ENCODE peak calls at places on chromosome 6, in six cellular contexts. One of them, this sample, is unnamed.

GRCh38 chr6:13979284-13980171 is 54.8 kb downstream of the RNF182 start:
- DNase-seq in progenitor cell of endocrine pancreas: no peak
- DNase-seq in CD8-positive, alpha-beta T cell: no peak
- DNase-seq in A549: no peak
- DNase-seq in endothelial cell: no peak
- DNase-seq in AG09309: no peak
- DNase-seq in this sample: no peak

GRCh38 chr6:119299694-119300093 is 49.9 kb downstream of the MAN1A1 start:
- DNase-seq in progenitor cell of endocrine pancreas: no peak
- DNase-seq in CD8-positive, alpha-beta T cell: no peak
- DNase-seq in A549: no peak
- DNase-seq in endothelial cell: no peak
- DNase-seq in AG09309: no peak
- DNase-seq in this sample: no peak

GRCh38 chr6:34093854-34094430 is 51.9 kb downstream of the GRM4 start:
- DNase-seq in progenitor cell of endocrine pancreas: no peak
- DNase-seq in CD8-positive, alpha-beta T cell: no peak
- DNase-seq in A549: no peak
- DNase-seq in endothelial cell: no peak
- DNase-seq in AG09309: no peak
- DNase-seq in this sample: no peak

GRCh38 chr6:46235242-46235641 is 64.5 kb upstream of the ENPP5 start:
- DNase-seq in progenitor cell of endocrine pancreas: no peak
- DNase-seq in CD8-positive, alpha-beta T cell: no peak
- DNase-seq in A549: no peak
- DNase-seq in endothelial cell: no peak
- DNase-seq in AG09309: no peak
- DNase-seq in this sample: no peak

GRCh38 chr6:115898246-115898645 is 162.4 kb downstream of the FRK start:
- DNase-seq in progenitor cell of endocrine pancreas: no peak
- DNase-seq in CD8-positive, alpha-beta T cell: no peak
- DNase-seq in A549: no peak
- DNase-seq in endothelial cell: no peak
- DNase-seq in AG09309: no peak
- DNase-seq in this sample: no peak

GRCh38 chr6:139625998-139626975 is 251.8 kb upstream of the CITED2 start:
- DNase-seq in progenitor cell of endocrine pancreas: no peak
- DNase-seq in CD8-positive, alpha-beta T cell: no peak
- DNase-seq in A549: no peak
- DNase-seq in endothelial cell: no peak
- DNase-seq in AG09309: no peak
- DNase-seq in this sample: no peak

GRCh38 chr6:40907198-40907701 is 131.8 kb downstream of the UNC5CL start:
- DNase-seq in progenitor cell of endocrine pancreas: no peak
- DNase-seq in CD8-positive, alpha-beta T cell: no peak
- DNase-seq in A549: peak
- DNase-seq in endothelial cell: no peak
- DNase-seq in AG09309: no peak
- DNase-seq in this sample: no peak

GRCh38 chr6:73203098-73203497 is 22.2 kb downstream of the KHDC1L start:
- DNase-seq in progenitor cell of endocrine pancreas: no peak
- DNase-seq in CD8-positive, alpha-beta T cell: no peak
- DNase-seq in A549: no peak
- DNase-seq in endothelial cell: no peak
- DNase-seq in AG09309: peak
- DNase-seq in this sample: no peak

GRCh38 chr6:132703936-132704335 is 9.9 kb downstream of the VNN1 start:
- DNase-seq in progenitor cell of endocrine pancreas: no peak
- DNase-seq in CD8-positive, alpha-beta T cell: no peak
- DNase-seq in A549: no peak
- DNase-seq in endothelial cell: no peak
- DNase-seq in AG09309: no peak
- DNase-seq in this sample: no peak

GRCh38 chr6:35049885-35050284 is 91.3 kb downstream of the TCP11 start:
- DNase-seq in progenitor cell of endocrine pancreas: no peak
- DNase-seq in CD8-positive, alpha-beta T cell: no peak
- DNase-seq in A549: no peak
- DNase-seq in endothelial cell: no peak
- DNase-seq in AG09309: peak
- DNase-seq in this sample: no peak

GRCh38 chr6:37819802-37820712 is 530 bp downstream of the ZFAND3 start:
- DNase-seq in progenitor cell of endocrine pancreas: peak
- DNase-seq in CD8-positive, alpha-beta T cell: peak
- DNase-seq in A549: peak
- DNase-seq in endothelial cell: peak
- DNase-seq in AG09309: no peak
- DNase-seq in this sample: peak

GRCh38 chr6:109672827-109673226 is 18.2 kb downstream of the AK9 start:
- DNase-seq in progenitor cell of endocrine pancreas: no peak
- DNase-seq in CD8-positive, alpha-beta T cell: no peak
- DNase-seq in A549: no peak
- DNase-seq in endothelial cell: no peak
- DNase-seq in AG09309: no peak
- DNase-seq in this sample: no peak

GRCh38 chr6:16639689-16640480 is 121.4 kb downstream of the ATXN1 start:
- DNase-seq in progenitor cell of endocrine pancreas: no peak
- DNase-seq in CD8-positive, alpha-beta T cell: no peak
- DNase-seq in A549: peak
- DNase-seq in endothelial cell: no peak
- DNase-seq in AG09309: peak
- DNase-seq in this sample: no peak

GRCh38 chr6:36075656-36076055 is 48.0 kb downstream of the MAPK14 start:
- DNase-seq in progenitor cell of endocrine pancreas: no peak
- DNase-seq in CD8-positive, alpha-beta T cell: no peak
- DNase-seq in A549: peak
- DNase-seq in endothelial cell: no peak
- DNase-seq in AG09309: no peak
- DNase-seq in this sample: no peak

GRCh38 chr6:54802775-54803631 is 43.6 kb upstream of the FAM83B start:
- DNase-seq in progenitor cell of endocrine pancreas: no peak
- DNase-seq in CD8-positive, alpha-beta T cell: no peak
- DNase-seq in A549: no peak
- DNase-seq in endothelial cell: no peak
- DNase-seq in AG09309: peak
- DNase-seq in this sample: no peak

GRCh38 chr6:113449051-113449450 is 408.1 kb upstream of the MARCKS start:
- DNase-seq in progenitor cell of endocrine pancreas: no peak
- DNase-seq in CD8-positive, alpha-beta T cell: no peak
- DNase-seq in A549: no peak
- DNase-seq in endothelial cell: no peak
- DNase-seq in AG09309: no peak
- DNase-seq in this sample: no peak

GRCh38 chr6:169970306-169970988 is 219.0 kb downstream of the ERMARD start:
- DNase-seq in progenitor cell of endocrine pancreas: no peak
- DNase-seq in CD8-positive, alpha-beta T cell: no peak
- DNase-seq in A549: no peak
- DNase-seq in endothelial cell: no peak
- DNase-seq in AG09309: no peak
- DNase-seq in this sample: peak

GRCh38 chr6:87807423-87807978 is 105.5 kb upstream of the AKIRIN2 start:
- DNase-seq in progenitor cell of endocrine pancreas: no peak
- DNase-seq in CD8-positive, alpha-beta T cell: no peak
- DNase-seq in A549: no peak
- DNase-seq in endothelial cell: no peak
- DNase-seq in AG09309: no peak
- DNase-seq in this sample: no peak

GRCh38 chr6:105449756-105450390 is 47.0 kb upstream of the PREP start:
- DNase-seq in progenitor cell of endocrine pancreas: no peak
- DNase-seq in CD8-positive, alpha-beta T cell: no peak
- DNase-seq in A549: no peak
- DNase-seq in endothelial cell: no peak
- DNase-seq in AG09309: no peak
- DNase-seq in this sample: no peak

GRCh38 chr6:33112148-33112547 is 36.4 kb downstream of the HLA-DPB1 start:
- DNase-seq in progenitor cell of endocrine pancreas: no peak
- DNase-seq in CD8-positive, alpha-beta T cell: no peak
- DNase-seq in A549: no peak
- DNase-seq in endothelial cell: no peak
- DNase-seq in AG09309: no peak
- DNase-seq in this sample: no peak

GRCh38 chr6:41940759-41941279 is 789 bp downstream of the CCND3 start:
- DNase-seq in progenitor cell of endocrine pancreas: peak
- DNase-seq in CD8-positive, alpha-beta T cell: peak
- DNase-seq in A549: no peak
- DNase-seq in endothelial cell: peak
- DNase-seq in AG09309: no peak
- DNase-seq in this sample: peak

GRCh38 chr6:144397141-144397540 is 112.0 kb downstream of the UTRN start:
- DNase-seq in progenitor cell of endocrine pancreas: no peak
- DNase-seq in CD8-positive, alpha-beta T cell: no peak
- DNase-seq in A549: no peak
- DNase-seq in endothelial cell: no peak
- DNase-seq in AG09309: no peak
- DNase-seq in this sample: no peak

GRCh38 chr6:17965397-17965796 is 22.0 kb downstream of the KIF13A start:
- DNase-seq in progenitor cell of endocrine pancreas: no peak
- DNase-seq in CD8-positive, alpha-beta T cell: no peak
- DNase-seq in A549: no peak
- DNase-seq in endothelial cell: no peak
- DNase-seq in AG09309: no peak
- DNase-seq in this sample: no peak

GRCh38 chr6:16388488-16388887 is 150.1 kb downstream of the GMPR start:
- DNase-seq in progenitor cell of endocrine pancreas: no peak
- DNase-seq in CD8-positive, alpha-beta T cell: no peak
- DNase-seq in A549: no peak
- DNase-seq in endothelial cell: no peak
- DNase-seq in AG09309: no peak
- DNase-seq in this sample: no peak

GRCh38 chr6:106084106-106084963 is 1.8 kb upstream of the PRDM1 start:
- DNase-seq in progenitor cell of endocrine pancreas: peak
- DNase-seq in CD8-positive, alpha-beta T cell: no peak
- DNase-seq in A549: peak
- DNase-seq in endothelial cell: peak
- DNase-seq in AG09309: peak
- DNase-seq in this sample: no peak

GRCh38 chr6:136669299-136669699 is 119.1 kb upstream of the MAP7 start:
- DNase-seq in progenitor cell of endocrine pancreas: no peak
- DNase-seq in CD8-positive, alpha-beta T cell: no peak
- DNase-seq in A549: no peak
- DNase-seq in endothelial cell: no peak
- DNase-seq in AG09309: peak
- DNase-seq in this sample: no peak

GRCh38 chr6:155850408-155850841 is 394.8 kb upstream of the NOX3 start:
- DNase-seq in progenitor cell of endocrine pancreas: no peak
- DNase-seq in CD8-positive, alpha-beta T cell: no peak
- DNase-seq in A549: no peak
- DNase-seq in endothelial cell: no peak
- DNase-seq in AG09309: no peak
- DNase-seq in this sample: no peak

GRCh38 chr6:24673625-24674024 is 6.7 kb downstream of the ACOT13 start:
- DNase-seq in progenitor cell of endocrine pancreas: no peak
- DNase-seq in CD8-positive, alpha-beta T cell: no peak
- DNase-seq in A549: no peak
- DNase-seq in endothelial cell: no peak
- DNase-seq in AG09309: no peak
- DNase-seq in this sample: no peak

GRCh38 chr6:11224966-11225463 is 7.5 kb downstream of the NEDD9 start:
- DNase-seq in progenitor cell of endocrine pancreas: no peak
- DNase-seq in CD8-positive, alpha-beta T cell: no peak
- DNase-seq in A549: no peak
- DNase-seq in endothelial cell: no peak
- DNase-seq in AG09309: no peak
- DNase-seq in this sample: no peak

GRCh38 chr6:62283359-62283758 is 2.7 kb downstream of the KHDRBS2 start:
- DNase-seq in progenitor cell of endocrine pancreas: no peak
- DNase-seq in CD8-positive, alpha-beta T cell: no peak
- DNase-seq in A549: no peak
- DNase-seq in endothelial cell: no peak
- DNase-seq in AG09309: no peak
- DNase-seq in this sample: no peak

DNA sequence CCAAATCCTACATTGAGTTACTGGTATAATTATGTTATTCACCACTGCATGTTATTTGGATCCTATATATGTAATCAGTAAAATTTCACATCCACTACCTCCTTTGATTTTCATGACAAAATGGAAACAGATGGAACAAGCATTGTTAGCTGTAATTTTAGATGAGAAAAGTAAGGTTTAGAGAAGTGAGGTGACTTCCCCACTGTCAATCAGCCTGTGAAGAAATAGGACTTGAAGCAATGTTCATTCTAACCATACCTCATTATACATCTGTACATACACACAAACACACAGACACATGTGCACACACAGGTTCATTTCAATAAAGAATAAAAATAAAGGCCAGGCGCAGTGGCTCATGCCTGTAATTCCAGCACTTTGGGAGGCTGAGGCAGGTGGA is 23.7 kb upstream of the QKI start:
- DNase-seq in progenitor cell of endocrine pancreas: no peak
- DNase-seq in CD8-positive, alpha-beta T cell: no peak
- DNase-seq in A549: no peak
- DNase-seq in endothelial cell: no peak
- DNase-seq in AG09309: no peak
- DNase-seq in this sample: no peak
- TF ChIP-seq CTCF in progenitor cell of endocrine pancreas: no peak
- TF ChIP-seq CTCF in CD8-positive, alpha-beta T cell: no peak
- TF ChIP-seq CTCF in A549: no peak
- TF ChIP-seq CTCF in endothelial cell: no peak
- TF ChIP-seq CTCF in AG09309: no peak
- TF ChIP-seq CTCF in this sample: no peak

GRCh38 chr6:160221423-160221822 is 37.2 kb downstream of the SLC22A2 start:
- DNase-seq in progenitor cell of endocrine pancreas: no peak
- DNase-seq in CD8-positive, alpha-beta T cell: no peak
- DNase-seq in A549: no peak
- DNase-seq in endothelial cell: no peak
- DNase-seq in AG09309: no peak
- DNase-seq in this sample: no peak
- TF ChIP-seq CTCF in progenitor cell of endocrine pancreas: no peak
- TF ChIP-seq CTCF in CD8-positive, alpha-beta T cell: no peak
- TF ChIP-seq CTCF in A549: peak
- TF ChIP-seq CTCF in endothelial cell: no peak
- TF ChIP-seq CTCF in AG09309: no peak
- TF ChIP-seq CTCF in this sample: no peak

DNA sequence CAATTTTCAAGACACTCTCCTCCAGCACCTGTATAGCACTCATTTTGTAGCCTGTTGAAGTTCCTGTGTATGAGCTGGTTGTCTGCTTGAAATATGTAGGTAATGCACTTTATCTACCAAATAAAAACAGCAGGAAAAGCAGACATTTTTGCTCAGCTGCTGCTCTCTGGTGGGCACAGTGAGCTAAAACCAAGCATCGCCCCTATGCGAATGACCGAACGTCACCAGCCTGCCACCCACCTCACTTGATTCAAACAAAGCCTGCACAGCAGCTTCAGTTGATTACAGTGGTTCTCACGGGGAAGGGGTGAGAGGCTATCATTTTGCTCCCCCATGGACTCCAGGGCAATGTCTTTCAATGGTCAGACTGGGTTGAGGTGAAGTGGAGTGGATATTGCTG is 185.7 kb downstream of the SASH1 start:
- DNase-seq in progenitor cell of endocrine pancreas: no peak
- DNase-seq in CD8-positive, alpha-beta T cell: no peak
- DNase-seq in A549: no peak
- DNase-seq in endothelial cell: no peak
- DNase-seq in AG09309: no peak
- DNase-seq in this sample: no peak
- TF ChIP-seq CTCF in progenitor cell of endocrine pancreas: peak
- TF ChIP-seq CTCF in CD8-positive, alpha-beta T cell: no peak
- TF ChIP-seq CTCF in A549: no peak
- TF ChIP-seq CTCF in endothelial cell: no peak
- TF ChIP-seq CTCF in AG09309: peak
- TF ChIP-seq CTCF in this sample: no peak

GRCh38 chr6:4957521-4958231 is 46.2 kb downstream of the RPP40 start:
- DNase-seq in progenitor cell of endocrine pancreas: no peak
- DNase-seq in CD8-positive, alpha-beta T cell: no peak
- DNase-seq in A549: no peak
- DNase-seq in endothelial cell: peak
- DNase-seq in AG09309: no peak
- DNase-seq in this sample: no peak
- TF ChIP-seq CTCF in progenitor cell of endocrine pancreas: peak
- TF ChIP-seq CTCF in CD8-positive, alpha-beta T cell: no peak
- TF ChIP-seq CTCF in A549: peak
- TF ChIP-seq CTCF in endothelial cell: no peak
- TF ChIP-seq CTCF in AG09309: peak
- TF ChIP-seq CTCF in this sample: no peak